ENCODE peak calls at places on chromosomes 2 and 18, in six cellular contexts. R, V, F, Z, L and Y are unnamed samples.

GRCh38 chr2:206085742-206086445 is at the start of gene INO80D:
- DNase-seq in Z (peak), F (peak), R (peak), V (peak), L (peak), Y (peak)

GRCh38 chr2:162929571-162929970 is 91.0 kb upstream of the KCNH7 start:
- DNase-seq in L (no peak), F (no peak), R (no peak), Z (no peak), V (peak), Y (no peak)

GRCh38 chr2:124347209-124347608 is 322.1 kb downstream of the CNTNAP5 start:
- DNase-seq in V (no peak), Z (no peak), L (no peak), F (no peak), R (no peak), Y (no peak)

GRCh38 chr2:42493885-42494433 is at the start of gene KCNG3:
- DNase-seq in Z (peak), R (no peak), F (peak), L (peak), V (peak), Y (peak)

GRCh38 chr2:35462226-35462983 is 893.2 kb upstream of the CRIM1 start:
- DNase-seq in Z (no peak), V (peak), F (no peak), R (no peak), L (no peak), Y (no peak)

GRCh38 chr18:45920367-45920766 is 46.8 kb downstream of the EPG5 start:
- DNase-seq in F (peak), Z (no peak), R (no peak), V (peak), L (no peak), Y (no peak)

GRCh38 chr2:97713296-97714083 is at the start of gene ZAP70:
- DNase-seq in V (no peak), Z (peak), L (no peak), R (no peak), F (peak), Y (peak)

GRCh38 chr2:37802899-37803379 is 122.1 kb upstream of the RMDN2 start:
- DNase-seq in Z (no peak), R (no peak), V (peak), L (no peak), F (no peak), Y (no peak)

GRCh38 chr2:230578106-230578505 is 134.5 kb upstream of the CAB39 start:
- DNase-seq in V (no peak), L (no peak), Z (no peak), F (no peak), R (no peak), Y (no peak)

GRCh38 chr2:196415384-196415783 is 224.1 kb upstream of the CCDC150 start:
- DNase-seq in V (no peak), Z (peak), R (no peak), L (no peak), F (no peak), Y (no peak)

GRCh38 chr2:223797811-223798721 is 39.3 kb downstream of the AP1S3 start:
- DNase-seq in L (no peak), F (no peak), V (peak), Z (peak), R (no peak), Y (no peak)

GRCh38 chr2:107285621-107286303 is 399.8 kb upstream of the ST6GAL2 start:
- DNase-seq in F (no peak), L (no peak), V (no peak), R (no peak), Z (no peak), Y (no peak)

GRCh38 chr2:102029405-102029804 is 37.6 kb downstream of the IL1R2 start:
- DNase-seq in Z (no peak), R (no peak), L (no peak), V (no peak), F (no peak), Y (no peak)

GRCh38 chr2:121804340-121804739 is 48.9 kb downstream of the TSN start:
- DNase-seq in L (no peak), F (no peak), V (peak), R (no peak), Z (peak), Y (no peak)

GRCh38 chr2:1755436-1756191 is 11.3 kb upstream of the PXDN start:
- DNase-seq in F (peak), Z (no peak), R (no peak), L (no peak), V (peak), Y (no peak)

GRCh38 chr2:71609441-71609840 is 156.1 kb downstream of the DYSF start:
- DNase-seq in F (peak), V (peak), R (no peak), Z (no peak), L (no peak), Y (no peak)

GRCh38 chr2:199806179-199806578 is 44.8 kb downstream of the FTCDNL1 start:
- DNase-seq in Z (no peak), V (peak), L (no peak), R (no peak), F (no peak), Y (no peak)

GRCh38 chr2:186641807-186642321 is 52.0 kb upstream of the FAM171B start:
- DNase-seq in Z (peak), R (no peak), V (peak), F (no peak), L (peak), Y (no peak)

GRCh38 chr2:46488389-46488788 is 9.0 kb downstream of the TMEM247 start:
- DNase-seq in L (no peak), R (no peak), Z (no peak), V (no peak), F (no peak), Y (no peak)

GRCh38 chr18:22283397-22283796 is 114.0 kb downstream of the GATA6 start:
- DNase-seq in R (no peak), L (no peak), V (peak), F (no peak), Z (no peak), Y (no peak)

GRCh38 chr2:240284503-240285259 is 144.2 kb upstream of the OTOS start:
- DNase-seq in L (no peak), Z (no peak), F (peak), V (no peak), R (no peak), Y (no peak)

GRCh38 chr2:239579524-239580198 is 178.8 kb upstream of the HDAC4 start:
- DNase-seq in Z (no peak), R (no peak), L (no peak), F (peak), V (no peak), Y (no peak)

GRCh38 chr2:63257473-63257872 is 206.8 kb downstream of the OTX1 start:
- DNase-seq in F (no peak), V (no peak), Z (no peak), L (no peak), R (no peak), Y (no peak)

GRCh38 chr2:217463402-217464075 is 539.3 kb downstream of the TNS1 start:
- DNase-seq in V (no peak), R (no peak), F (no peak), Z (no peak), L (no peak), Y (no peak)

GRCh38 chr2:178273787-178274360 is 79.6 kb downstream of the OSBPL6 start:
- DNase-seq in Z (no peak), F (no peak), R (no peak), V (no peak), L (no peak), Y (no peak)

GRCh38 chr18:65073060-65073550 is 677.7 kb upstream of the CDH7 start:
- DNase-seq in F (no peak), R (no peak), Z (no peak), V (no peak), L (no peak), Y (no peak)

GRCh38 chr2:69817739-69818494 is 11.5 kb upstream of the GMCL1 start:
- DNase-seq in L (no peak), Z (no peak), R (no peak), F (no peak), V (no peak), Y (no peak)

GRCh38 chr2:120818441-120818920 is 82.8 kb downstream of the GLI2 start:
- DNase-seq in R (no peak), F (peak), Z (no peak), V (peak), L (no peak), Y (no peak)

GRCh38 chr2:26070684-26071189 is 36.9 kb downstream of the RAB10 start:
- DNase-seq in R (no peak), L (no peak), V (no peak), Z (no peak), F (no peak), Y (no peak)

GRCh38 chr18:9329471-9329870 is 5.1 kb upstream of the TWSG1 start:
- DNase-seq in V (no peak), Z (no peak), L (no peak), R (no peak), F (no peak), Y (no peak)

GRCh38 chr2:117771969-117772630 is 42.4 kb upstream of the DDX18 start:
- DNase-seq in V (peak), R (no peak), Z (peak), F (no peak), L (peak), Y (no peak)

GRCh38 chr2:191304939-191305875 is 60.0 kb downstream of the MYO1B start:
- DNase-seq in F (no peak), L (no peak), Z (no peak), V (peak), R (no peak), Y (no peak)

GRCh38 chr2:227153766-227154486 is 10.1 kb downstream of the COL4A4 start:
- DNase-seq in V (no peak), Z (no peak), R (no peak), F (no peak), L (no peak), Y (no peak)

GRCh38 chr2:85698184-85698879 is 4.2 kb downstream of the GNLY start:
- DNase-seq in F (no peak), L (no peak), R (no peak), Z (no peak), V (no peak), Y (no peak)

GRCh38 chr18:45014047-45014501 is 333.4 kb downstream of the SETBP1 start:
- DNase-seq in V (peak), F (no peak), L (no peak), R (no peak), Z (no peak), Y (no peak)

GRCh38 chr2:44686561-44686960 is 254.9 kb upstream of the SIX3 start:
- DNase-seq in V (peak), F (no peak), L (no peak), R (no peak), Z (no peak), Y (no peak)

GRCh38 chr2:141557329-141558098 is 573.3 kb downstream of the LRP1B start:
- DNase-seq in V (peak), Z (no peak), R (no peak), L (no peak), F (no peak), Y (no peak)

GRCh38 chr2:141560723-141561122 is 570.1 kb downstream of the LRP1B start:
- DNase-seq in Z (no peak), V (no peak), L (no peak), F (no peak), R (no peak), Y (no peak)

GRCh38 chr2:141555876-141556470 is 574.8 kb downstream of the LRP1B start:
- DNase-seq in Z (no peak), F (no peak), V (peak), L (no peak), R (no peak), Y (no peak)

GRCh38 chr2:141554810-141555209 is 576.0 kb downstream of the LRP1B start:
- DNase-seq in R (no peak), Z (peak), V (peak), L (peak), F (no peak), Y (no peak)
- H3K27ac ChIP-seq in R (no peak), Z (no peak), V (no peak), L (no peak), F (no peak), Y (no peak)

DNA sequence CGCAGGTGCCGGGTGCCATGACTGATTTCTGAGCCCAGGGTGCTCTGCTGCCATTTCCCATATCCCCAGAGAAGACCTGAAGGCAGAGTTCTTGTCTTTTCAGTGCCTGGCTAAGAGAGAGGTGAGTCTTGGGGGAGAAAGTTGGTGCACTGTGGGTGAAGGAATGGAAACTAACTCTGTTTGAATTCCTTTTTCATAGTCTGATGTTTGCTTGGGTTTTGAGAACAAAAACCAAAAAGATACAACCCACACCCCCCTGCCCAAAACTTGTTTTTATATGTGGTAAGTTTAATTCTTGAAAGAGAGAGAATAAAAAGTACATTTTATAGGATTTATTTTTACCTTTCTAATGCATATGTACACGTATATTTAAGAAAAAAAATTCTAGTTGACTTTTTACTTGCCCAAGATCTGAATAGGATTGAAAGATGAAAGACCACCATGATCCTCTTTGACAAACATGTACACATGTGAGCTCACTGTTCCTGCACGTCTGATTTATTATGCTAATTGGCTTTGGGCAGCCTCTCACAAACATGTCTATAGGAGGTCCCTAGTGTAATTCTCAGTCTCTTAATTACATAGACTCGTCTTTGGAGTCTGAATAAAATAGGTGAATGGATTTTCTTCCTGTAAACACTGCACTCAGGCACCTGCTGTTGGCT is 46.3 kb downstream of the ARL4C start:
- DNase-seq in F (no peak), V (no peak), L (no peak), Z (no peak), R (no peak), Y (no peak)
- H3K27ac ChIP-seq in F (no peak), V (no peak), L (no peak), Z (no peak), R (no peak), Y (peak)

DNA sequence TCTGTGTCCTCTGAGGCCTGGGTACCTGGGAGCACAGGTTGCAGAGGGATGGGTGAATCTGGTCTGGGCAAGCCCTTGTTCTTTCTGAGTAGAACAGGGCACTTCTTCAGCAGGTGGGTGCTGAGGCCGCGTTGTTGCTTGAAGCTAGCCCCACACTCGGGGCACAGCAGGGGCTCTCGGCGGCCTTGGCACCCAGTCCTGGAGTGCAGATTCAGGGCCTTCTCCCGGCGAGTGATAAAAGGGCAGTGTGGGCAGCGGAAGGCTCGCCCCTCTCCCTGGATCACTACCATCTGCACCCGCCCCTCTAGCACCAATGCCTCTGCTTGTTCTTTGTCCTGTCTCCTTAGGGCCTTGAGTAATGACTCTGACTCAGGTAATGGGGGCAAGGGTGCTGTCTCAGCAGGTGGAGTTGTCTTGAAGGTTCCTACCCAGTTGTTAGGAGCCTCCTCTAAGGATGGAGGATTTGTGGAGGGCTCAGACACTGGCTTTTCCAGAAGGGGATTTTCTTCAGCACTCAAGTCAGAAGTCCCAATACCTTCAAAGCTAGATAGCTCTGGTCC is 15.6 kb downstream of the ZNF142 start:
- DNase-seq in F (no peak), Z (no peak), L (no peak), V (no peak), R (no peak), Y (no peak)
- H3K27ac ChIP-seq in F (peak), Z (no peak), L (no peak), V (no peak), R (no peak), Y (no peak)

GRCh38 chr2:209322905-209323517 is 100.8 kb upstream of the MAP2 start:
- DNase-seq in Z (no peak), R (no peak), V (no peak), F (no peak), L (no peak), Y (no peak)
- H3K27ac ChIP-seq in Z (no peak), R (no peak), V (no peak), F (no peak), L (no peak), Y (no peak)

GRCh38 chr2:9945596-9945995 is 5.9 kb upstream of the GRHL1 start:
- DNase-seq in R (no peak), Z (no peak), L (no peak), F (no peak), V (no peak), Y (no peak)
- H3K27ac ChIP-seq in R (peak), Z (no peak), L (no peak), F (no peak), V (no peak), Y (no peak)